ENCODE peak calls at places on chromosomes 11 and 22, in nine cellular contexts. One of them, this sample, is unnamed.

GRCh38 chr11:68313574-68314202 is 1.3 kb downstream of the LRP5 start:
- DNase-seq in tibial nerve: no peak
- DNase-seq in transverse colon: no peak
- DNase-seq in left ventricle myocardium inferior: no peak
- DNase-seq in lower lobe of right lung: no peak
- DNase-seq in body of pancreas: no peak
- DNase-seq in neuronal stem cell: no peak
- DNase-seq in mesendoderm: no peak
- DNase-seq in upper lobe of right lung: peak; percentile 66
- DNase-seq in this sample: no peak

GRCh38 chr22:26845016-26845728 is 187.8 kb downstream of the MIAT start:
- DNase-seq in upper lobe of right lung: no peak
- DNase-seq in transverse colon: no peak
- DNase-seq in mesendoderm: no peak
- DNase-seq in lower lobe of right lung: no peak
- DNase-seq in neuronal stem cell: no peak
- DNase-seq in tibial nerve: no peak
- DNase-seq in left ventricle myocardium inferior: no peak
- DNase-seq in body of pancreas: no peak
- DNase-seq in this sample: no peak

GRCh38 chr11:130198964-130199363 is 39.4 kb downstream of the ST14 start:
- DNase-seq in lower lobe of right lung: no peak
- DNase-seq in tibial nerve: no peak
- DNase-seq in left ventricle myocardium inferior: no peak
- DNase-seq in body of pancreas: no peak
- DNase-seq in upper lobe of right lung: no peak
- DNase-seq in neuronal stem cell: no peak
- DNase-seq in mesendoderm: no peak
- DNase-seq in transverse colon: no peak
- DNase-seq in this sample: no peak

GRCh38 chr22:20885017-20885556 is 26.3 kb downstream of the SNAP29 start:
- DNase-seq in transverse colon: no peak
- DNase-seq in mesendoderm: no peak
- DNase-seq in tibial nerve: no peak
- DNase-seq in upper lobe of right lung: no peak
- DNase-seq in neuronal stem cell: no peak
- DNase-seq in left ventricle myocardium inferior: no peak
- DNase-seq in lower lobe of right lung: no peak
- DNase-seq in body of pancreas: no peak
- DNase-seq in this sample: no peak

GRCh38 chr22:40348025-40348658 is 1.8 kb downstream of the ADSL start:
- DNase-seq in tibial nerve: peak; percentile 69
- DNase-seq in lower lobe of right lung: no peak
- DNase-seq in mesendoderm: peak; percentile 66
- DNase-seq in upper lobe of right lung: no peak
- DNase-seq in transverse colon: peak; percentile 63
- DNase-seq in body of pancreas: peak; percentile 48
- DNase-seq in neuronal stem cell: no peak
- DNase-seq in left ventricle myocardium inferior: no peak
- DNase-seq in this sample: no peak

GRCh38 chr11:95788921-95789505 is 569 bp downstream of the FAM76B start:
- DNase-seq in transverse colon: peak; percentile 13
- DNase-seq in upper lobe of right lung: no peak
- DNase-seq in mesendoderm: peak; percentile 84
- DNase-seq in tibial nerve: peak; percentile 11
- DNase-seq in left ventricle myocardium inferior: no peak
- DNase-seq in body of pancreas: peak; percentile 17
- DNase-seq in lower lobe of right lung: no peak
- DNase-seq in neuronal stem cell: peak; percentile 54
- DNase-seq in this sample: no peak

GRCh38 chr11:120703358-120704152 is 192.0 kb downstream of the GRIK4 start:
- DNase-seq in transverse colon: no peak
- DNase-seq in upper lobe of right lung: no peak
- DNase-seq in lower lobe of right lung: no peak
- DNase-seq in mesendoderm: no peak
- DNase-seq in neuronal stem cell: no peak
- DNase-seq in left ventricle myocardium inferior: no peak
- DNase-seq in body of pancreas: no peak
- DNase-seq in tibial nerve: no peak
- DNase-seq in this sample: no peak

GRCh38 chr11:132551011-132551410 is 981.3 kb downstream of the OPCML start:
- DNase-seq in left ventricle myocardium inferior: no peak
- DNase-seq in mesendoderm: no peak
- DNase-seq in tibial nerve: no peak
- DNase-seq in neuronal stem cell: no peak
- DNase-seq in lower lobe of right lung: no peak
- DNase-seq in body of pancreas: no peak
- DNase-seq in upper lobe of right lung: no peak
- DNase-seq in transverse colon: no peak
- DNase-seq in this sample: no peak

GRCh38 chr22:47019012-47019790 is 256.8 kb downstream of the TBC1D22A start:
- DNase-seq in mesendoderm: no peak
- DNase-seq in upper lobe of right lung: peak; percentile 47
- DNase-seq in lower lobe of right lung: no peak
- DNase-seq in neuronal stem cell: no peak
- DNase-seq in tibial nerve: no peak
- DNase-seq in transverse colon: no peak
- DNase-seq in body of pancreas: no peak
- DNase-seq in left ventricle myocardium inferior: no peak
- DNase-seq in this sample: peak; percentile 75

GRCh38 chr22:32378703-32379272 is 21.1 kb downstream of the RFPL3 start:
- DNase-seq in body of pancreas: no peak
- DNase-seq in tibial nerve: no peak
- DNase-seq in neuronal stem cell: peak; percentile 53
- DNase-seq in lower lobe of right lung: no peak
- DNase-seq in left ventricle myocardium inferior: no peak
- DNase-seq in transverse colon: peak; percentile 22
- DNase-seq in mesendoderm: peak; percentile 80
- DNase-seq in upper lobe of right lung: no peak
- DNase-seq in this sample: no peak

GRCh38 chr11:119531091-119531490 is 108.1 kb upstream of the THY1 start:
- DNase-seq in transverse colon: no peak
- DNase-seq in mesendoderm: no peak
- DNase-seq in tibial nerve: no peak
- DNase-seq in body of pancreas: no peak
- DNase-seq in neuronal stem cell: no peak
- DNase-seq in lower lobe of right lung: no peak
- DNase-seq in left ventricle myocardium inferior: no peak
- DNase-seq in upper lobe of right lung: peak; percentile 52
- DNase-seq in this sample: no peak

GRCh38 chr11:115527534-115528125 is 23.4 kb upstream of the CADM1 start:
- DNase-seq in mesendoderm: peak; percentile 86
- DNase-seq in transverse colon: no peak
- DNase-seq in upper lobe of right lung: no peak
- DNase-seq in body of pancreas: no peak
- DNase-seq in lower lobe of right lung: no peak
- DNase-seq in left ventricle myocardium inferior: no peak
- DNase-seq in tibial nerve: no peak
- DNase-seq in neuronal stem cell: peak; percentile 30
- DNase-seq in this sample: no peak

GRCh38 chr11:19746081-19746480 is 33.4 kb downstream of the NAV2 start:
- DNase-seq in neuronal stem cell: no peak
- DNase-seq in tibial nerve: no peak
- DNase-seq in left ventricle myocardium inferior: no peak
- DNase-seq in body of pancreas: no peak
- DNase-seq in mesendoderm: no peak
- DNase-seq in transverse colon: no peak
- DNase-seq in upper lobe of right lung: no peak
- DNase-seq in lower lobe of right lung: no peak
- DNase-seq in this sample: no peak

GRCh38 chr11:2555891-2556290 is 111.1 kb downstream of the KCNQ1 start:
- DNase-seq in transverse colon: peak; percentile 3
- DNase-seq in tibial nerve: no peak
- DNase-seq in upper lobe of right lung: peak; percentile 32
- DNase-seq in body of pancreas: no peak
- DNase-seq in lower lobe of right lung: no peak
- DNase-seq in mesendoderm: no peak
- DNase-seq in neuronal stem cell: no peak
- DNase-seq in left ventricle myocardium inferior: no peak
- DNase-seq in this sample: no peak

DNA sequence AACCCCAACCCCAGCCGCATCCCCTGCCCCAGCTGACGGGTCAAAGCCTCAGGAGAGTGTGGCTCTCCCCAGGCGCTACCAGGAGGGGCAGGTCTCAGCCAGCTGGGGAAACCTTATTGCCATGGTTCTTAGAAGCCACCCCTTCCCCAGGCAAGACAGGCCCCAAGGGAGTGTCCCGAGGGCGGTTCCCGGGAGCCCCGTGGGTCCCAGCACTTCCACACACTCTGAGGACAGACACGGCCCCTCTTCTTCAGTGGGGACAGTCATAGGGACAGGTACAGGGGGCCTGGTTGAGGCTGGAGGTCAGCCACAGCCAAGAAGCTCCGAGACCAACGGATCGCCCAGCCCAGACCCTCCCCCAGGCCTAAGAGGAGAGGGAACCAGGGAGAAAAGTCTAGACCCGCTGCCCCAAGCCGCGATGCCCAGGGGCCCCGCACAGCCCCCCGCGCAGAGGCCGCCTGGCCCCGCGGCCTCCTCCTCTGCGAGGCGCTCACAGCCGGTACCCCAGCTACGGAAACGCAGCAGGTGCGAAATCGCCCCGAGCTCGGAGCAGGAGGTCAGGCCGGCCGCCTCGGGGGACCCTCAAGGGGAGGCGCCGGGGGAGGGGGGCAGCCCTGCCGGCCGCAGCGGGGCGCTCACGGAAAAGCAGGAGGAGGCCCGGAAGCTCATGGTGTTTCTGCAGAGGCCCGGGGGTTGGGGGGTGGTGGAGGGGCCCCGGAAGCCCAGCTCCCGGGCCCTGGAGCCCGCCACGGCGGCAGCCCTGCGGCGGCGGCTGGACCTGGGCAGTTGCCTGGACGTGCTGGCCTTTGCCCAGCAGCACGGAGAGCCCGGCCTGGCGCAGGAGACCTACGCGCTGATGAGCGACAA is 2.6 kb downstream of the KLHDC7B start:
- DNase-seq in left ventricle myocardium inferior: no peak
- DNase-seq in lower lobe of right lung: peak; percentile 58
- DNase-seq in body of pancreas: peak; percentile 39
- DNase-seq in transverse colon: peak; percentile 50
- DNase-seq in mesendoderm: no peak
- DNase-seq in upper lobe of right lung: peak; percentile 69
- DNase-seq in neuronal stem cell: no peak
- DNase-seq in tibial nerve: no peak
- DNase-seq in this sample: no peak
- H3K4me3 ChIP-seq in left ventricle myocardium inferior: peak overlapping the region; percentile 52
- H3K4me3 ChIP-seq in lower lobe of right lung: peak overlapping the region; percentile 48
- H3K4me3 ChIP-seq in body of pancreas: no peak overlapping the region
- H3K4me3 ChIP-seq in transverse colon: peak overlapping the region; percentile 52
- H3K4me3 ChIP-seq in mesendoderm: no peak overlapping the region
- H3K4me3 ChIP-seq in upper lobe of right lung: peak overlapping the region; percentile 40
- H3K4me3 ChIP-seq in neuronal stem cell: no peak overlapping the region
- H3K4me3 ChIP-seq in tibial nerve: no peak overlapping the region
- H3K4me3 ChIP-seq in this sample: no peak overlapping the region

GRCh38 chr22:35601743-35602633 is 15.1 kb downstream of the MB start:
- DNase-seq in body of pancreas: peak; percentile 22
- DNase-seq in transverse colon: no peak
- DNase-seq in left ventricle myocardium inferior: no peak
- DNase-seq in upper lobe of right lung: peak; percentile 73
- DNase-seq in tibial nerve: peak; percentile 31
- DNase-seq in lower lobe of right lung: peak; percentile 71
- DNase-seq in mesendoderm: no peak
- DNase-seq in neuronal stem cell: no peak
- DNase-seq in this sample: no peak

GRCh38 chr22:35605787-35606492 is 11.2 kb downstream of the MB start:
- DNase-seq in transverse colon: no peak
- DNase-seq in upper lobe of right lung: no peak
- DNase-seq in neuronal stem cell: no peak
- DNase-seq in lower lobe of right lung: no peak
- DNase-seq in left ventricle myocardium inferior: peak; percentile 69
- DNase-seq in body of pancreas: no peak
- DNase-seq in tibial nerve: no peak
- DNase-seq in mesendoderm: no peak
- DNase-seq in this sample: no peak

GRCh38 chr22:35608088-35608487 is 9.0 kb downstream of the MB start:
- DNase-seq in mesendoderm: no peak
- DNase-seq in left ventricle myocardium inferior: no peak
- DNase-seq in lower lobe of right lung: no peak
- DNase-seq in body of pancreas: no peak
- DNase-seq in upper lobe of right lung: no peak
- DNase-seq in transverse colon: no peak
- DNase-seq in neuronal stem cell: no peak
- DNase-seq in tibial nerve: no peak
- DNase-seq in this sample: no peak

GRCh38 chr22:35606916-35607315 is 10.2 kb downstream of the MB start:
- DNase-seq in left ventricle myocardium inferior: no peak
- DNase-seq in upper lobe of right lung: no peak
- DNase-seq in tibial nerve: no peak
- DNase-seq in transverse colon: no peak
- DNase-seq in neuronal stem cell: no peak
- DNase-seq in lower lobe of right lung: no peak
- DNase-seq in body of pancreas: no peak
- DNase-seq in mesendoderm: no peak
- DNase-seq in this sample: no peak

GRCh38 chr22:35604671-35605457 is 12.3 kb downstream of the MB start:
- DNase-seq in body of pancreas: no peak
- DNase-seq in neuronal stem cell: no peak
- DNase-seq in lower lobe of right lung: no peak
- DNase-seq in upper lobe of right lung: no peak
- DNase-seq in left ventricle myocardium inferior: no peak
- DNase-seq in mesendoderm: peak; percentile 81
- DNase-seq in transverse colon: no peak
- DNase-seq in tibial nerve: no peak
- DNase-seq in this sample: no peak
- H3K4me1 ChIP-seq in body of pancreas: peaks cover 18% of the 10 kb centered on the region
- H3K4me1 ChIP-seq in neuronal stem cell: peaks cover 3% of the 10 kb centered on the region
- H3K4me1 ChIP-seq in lower lobe of right lung: peaks cover 6% of the 10 kb centered on the region
- H3K4me1 ChIP-seq in upper lobe of right lung: no peaks in the 10 kb centered on the region
- H3K4me1 ChIP-seq in left ventricle myocardium inferior: peaks cover 67% of the 10 kb centered on the region
- H3K4me1 ChIP-seq in mesendoderm: no peaks in the 10 kb centered on the region
- H3K4me1 ChIP-seq in transverse colon: no peaks in the 10 kb centered on the region
- H3K4me1 ChIP-seq in tibial nerve: no peaks in the 10 kb centered on the region
- H3K4me1 ChIP-seq in this sample: no peaks in the 10 kb centered on the region

GRCh38 chr11:8914661-8915018 is 3.7 kb downstream of the AKIP1 start:
- DNase-seq in mesendoderm: no peak
- DNase-seq in body of pancreas: no peak
- DNase-seq in left ventricle myocardium inferior: no peak
- DNase-seq in tibial nerve: no peak
- DNase-seq in lower lobe of right lung: no peak
- DNase-seq in upper lobe of right lung: no peak
- DNase-seq in transverse colon: no peak
- DNase-seq in neuronal stem cell: no peak
- DNase-seq in this sample: no peak
- H3K4me3 ChIP-seq in mesendoderm: no peak overlapping the region
- H3K4me3 ChIP-seq in body of pancreas: no peak overlapping the region
- H3K4me3 ChIP-seq in left ventricle myocardium inferior: peak overlapping the region; percentile 43
- H3K4me3 ChIP-seq in tibial nerve: no peak overlapping the region
- H3K4me3 ChIP-seq in lower lobe of right lung: peak overlapping the region; percentile 24
- H3K4me3 ChIP-seq in upper lobe of right lung: peak overlapping the region; percentile 17
- H3K4me3 ChIP-seq in transverse colon: no peak overlapping the region
- H3K4me3 ChIP-seq in neuronal stem cell: no peak overlapping the region
- H3K4me3 ChIP-seq in this sample: no peak overlapping the region

DNA sequence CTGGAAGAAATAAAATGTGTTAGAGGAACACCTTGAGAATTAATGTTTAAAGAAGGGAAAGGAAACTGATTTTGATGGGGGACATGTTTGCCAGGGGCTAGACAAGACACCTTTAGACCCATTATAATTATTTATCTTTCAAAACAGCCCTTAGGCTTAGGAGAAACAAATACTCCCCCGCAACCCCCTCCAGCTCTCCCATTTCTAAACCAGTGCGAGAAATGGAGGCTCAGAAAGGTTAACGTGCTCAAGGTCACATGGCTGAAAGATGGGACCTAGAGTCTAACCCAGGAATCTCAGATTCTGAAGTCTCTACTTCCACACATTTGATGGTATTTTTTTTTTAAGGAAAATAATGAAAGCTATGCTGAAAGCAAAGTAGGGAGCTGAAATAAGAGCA is 18.0 kb downstream of the EHF start:
- DNase-seq in tibial nerve: no peak
- DNase-seq in transverse colon: no peak
- DNase-seq in mesendoderm: no peak
- DNase-seq in left ventricle myocardium inferior: no peak
- DNase-seq in upper lobe of right lung: no peak
- DNase-seq in body of pancreas: no peak
- DNase-seq in lower lobe of right lung: no peak
- DNase-seq in neuronal stem cell: no peak
- DNase-seq in this sample: no peak
- H3K4me1 ChIP-seq in tibial nerve: no peaks in the 10 kb centered on the region
- H3K4me1 ChIP-seq in transverse colon: peaks cover 26% of the 10 kb centered on the region
- H3K4me1 ChIP-seq in mesendoderm: no peaks in the 10 kb centered on the region
- H3K4me1 ChIP-seq in left ventricle myocardium inferior: peaks cover 9% of the 10 kb centered on the region
- H3K4me1 ChIP-seq in upper lobe of right lung: peaks cover 17% of the 10 kb centered on the region
- H3K4me1 ChIP-seq in body of pancreas: peaks cover 100% of the 10 kb centered on the region
- H3K4me1 ChIP-seq in lower lobe of right lung: peaks cover 32% of the 10 kb centered on the region
- H3K4me1 ChIP-seq in neuronal stem cell: peaks cover 2% of the 10 kb centered on the region
- H3K4me1 ChIP-seq in this sample: no peaks in the 10 kb centered on the region